ENCODE peak calls at places on chromosomes 6 and 20, in nine cellular contexts. M is IMR-90; Z is fibroblast of pulmonary artery; L is fibroblast of lung; S is sigmoid colon; R is tibial nerve; N is CD8-positive, alpha-beta T cell; Q is ovary; K is adrenal gland. Y is an unnamed sample.

GRCh38 chr20:47452736-47453161 is 48.9 kb upstream of the NCOA3 start:
- DNase-seq in M (no peak), Z (no peak), L (no peak), S (no peak), R (no peak), N (no peak), Q (no peak), K (no peak), Y (no peak)

GRCh38 chr6:14086701-14087100 is 30.9 kb upstream of the CD83 start:
- DNase-seq in M (peak), Z (no peak), L (peak), S (no peak), R (no peak), N (no peak), Q (no peak), K (no peak), Y (no peak)

GRCh38 chr20:20680991-20681508 is 31.4 kb downstream of the RALGAPA2 start:
- DNase-seq in M (no peak), Z (no peak), L (no peak), S (no peak), R (no peak), N (no peak), Q (no peak), K (no peak), Y (no peak)

GRCh38 chr6:150027806-150028565 is 2.7 kb upstream of the RAET1L start:
- DNase-seq in M (no peak), Z (no peak), L (no peak), S (no peak), R (no peak), N (no peak), Q (no peak), K (no peak), Y (no peak)

GRCh38 chr6:93423542-93423941 is 4.2 kb upstream of the EPHA7 start:
- DNase-seq in M (no peak), Z (peak), L (peak), S (peak), R (no peak), N (no peak), Q (no peak), K (peak), Y (no peak)

GRCh38 chr6:99334526-99335127 is 14.8 kb downstream of the FAXC start:
- DNase-seq in M (peak), Z (peak), L (peak), S (no peak), R (no peak), N (no peak), Q (no peak), K (peak), Y (no peak)

GRCh38 chr20:15708984-15709598 is 864.2 kb downstream of the KIF16B start:
- DNase-seq in M (no peak), Z (peak), L (peak), S (no peak), R (no peak), N (peak), Q (no peak), K (peak), Y (no peak)

GRCh38 chr6:98039876-98040605 is 757.0 kb upstream of the MMS22L start:
- DNase-seq in M (peak), Z (peak), L (peak), S (no peak), R (no peak), N (no peak), Q (no peak), K (no peak), Y (no peak)

GRCh38 chr6:148110925-148111324 is 231.7 kb upstream of the SASH1 start:
- DNase-seq in M (no peak), Z (no peak), L (no peak), S (no peak), R (no peak), N (no peak), Q (no peak), K (no peak), Y (no peak)

GRCh38 chr6:166957087-166957804 is 896 bp upstream of the RNASET2 start:
- DNase-seq in M (no peak), Z (no peak), L (no peak), S (peak), R (peak), N (no peak), Q (peak), K (peak), Y (no peak)

GRCh38 chr20:23461180-23461579 is 8.5 kb upstream of the CST11 start:
- DNase-seq in M (no peak), Z (no peak), L (no peak), S (no peak), R (no peak), N (no peak), Q (no peak), K (no peak), Y (no peak)

GRCh38 chr6:88705601-88706000 is 257.8 kb downstream of the RNGTT start:
- DNase-seq in M (no peak), Z (no peak), L (no peak), S (no peak), R (no peak), N (no peak), Q (no peak), K (no peak), Y (no peak)

GRCh38 chr6:166508726-166509125 is 77.8 kb downstream of the RAMACL start:
- DNase-seq in M (no peak), Z (no peak), L (no peak), S (no peak), R (no peak), N (no peak), Q (no peak), K (no peak), Y (no peak)

GRCh38 chr6:130365166-130366010 is 429 bp upstream of the TMEM200A start:
- DNase-seq in M (peak), Z (peak), L (peak), S (peak), R (peak), N (no peak), Q (peak), K (peak), Y (no peak)

GRCh38 chr6:105644073-105644489 is 241.2 kb upstream of the PREP start:
- DNase-seq in M (no peak), Z (no peak), L (peak), S (no peak), R (no peak), N (no peak), Q (no peak), K (no peak), Y (no peak)
- TF ChIP-seq CTCF in M (no peak), Z (no peak), L (no peak), S (no peak), R (no peak), N (no peak), Q (no peak), K (no peak), Y (no peak)

DNA sequence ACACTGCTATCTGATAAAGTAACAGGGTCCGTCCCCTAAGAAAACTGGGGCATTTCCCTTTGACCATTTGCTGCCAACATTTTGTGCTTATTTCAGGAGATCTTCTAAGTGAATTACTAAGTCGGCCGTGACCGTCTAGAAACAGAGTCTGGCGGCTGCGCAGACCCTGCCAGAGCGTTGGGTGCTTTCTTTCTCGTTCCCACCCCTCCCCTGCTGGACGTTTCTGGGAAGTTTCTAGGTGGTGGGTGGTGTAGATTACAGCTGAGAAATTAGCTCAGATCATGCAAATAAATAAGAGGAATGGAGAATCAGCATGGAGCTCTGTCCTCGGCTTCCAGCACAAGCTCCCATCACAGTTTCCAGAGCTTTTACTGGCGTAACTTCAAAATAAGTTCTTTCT is 128.0 kb downstream of the MYLK4 start:
- DNase-seq in M (no peak), Z (no peak), L (no peak), S (no peak), R (no peak), N (no peak), Q (no peak), K (no peak), Y (no peak)
- H3K4me3 ChIP-seq in M (no peak), Z (no peak), L (no peak), S (no peak), R (no peak), N (no peak), Q (no peak), K (no peak), Y (no peak)

DNA sequence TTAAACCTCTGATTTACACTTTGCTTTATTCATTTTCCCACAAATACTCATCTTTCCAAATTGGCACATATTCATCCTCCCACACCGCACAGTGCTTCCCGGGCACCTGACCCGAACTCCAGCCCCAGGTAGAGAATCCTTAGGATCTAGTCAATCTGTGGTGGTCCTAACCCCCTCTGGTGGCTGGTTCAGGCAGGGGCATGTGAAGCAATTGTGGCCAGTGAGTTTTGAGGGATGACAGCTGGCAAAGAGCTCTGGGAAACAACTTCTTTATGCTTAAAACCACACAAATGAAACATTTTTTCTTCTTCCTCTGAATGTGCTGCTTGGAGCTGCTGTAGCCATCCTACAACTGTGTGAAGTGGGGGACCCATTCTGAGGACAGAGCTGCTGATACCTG is 54.7 kb downstream of the ELOVL5 start:
- DNase-seq in M (no peak), Z (peak), L (no peak), S (no peak), R (no peak), N (no peak), Q (no peak), K (no peak), Y (no peak)
- TF ChIP-seq CTCF in M (peak), Z (peak), L (peak), S (peak), R (peak), N (peak), Q (no peak), K (no peak), Y (peak)

GRCh38 chr6:27092316-27092692 is 155.2 kb upstream of the PRSS16 start:
- DNase-seq in M (no peak), Z (no peak), L (no peak), S (no peak), R (no peak), N (no peak), Q (no peak), K (no peak), Y (no peak)
- H3K4me3 ChIP-seq in M (peak), Z (peak), L (peak), S (no peak), R (no peak), N (no peak), Q (no peak), K (no peak), Y (peak)

GRCh38 chr6:5764401-5764955 is 242.2 kb downstream of the NRN1 start:
- DNase-seq in M (peak), Z (no peak), L (peak), S (no peak), R (no peak), N (no peak), Q (no peak), K (no peak), Y (no peak)

GRCh38 chr6:5763871-5764270 is 242.9 kb downstream of the NRN1 start:
- DNase-seq in M (peak), Z (no peak), L (peak), S (no peak), R (no peak), N (no peak), Q (no peak), K (no peak), Y (no peak)

GRCh38 chr6:5765141-5765760 is 241.5 kb downstream of the NRN1 start:
- DNase-seq in M (no peak), Z (no peak), L (no peak), S (no peak), R (no peak), N (no peak), Q (no peak), K (no peak), Y (no peak)

GRCh38 chr6:5767471-5767870 is 239.3 kb downstream of the NRN1 start:
- DNase-seq in M (no peak), Z (no peak), L (no peak), S (no peak), R (no peak), N (no peak), Q (no peak), K (no peak), Y (no peak)

GRCh38 chr6:5766260-5766659 is 240.5 kb downstream of the NRN1 start:
- DNase-seq in M (no peak), Z (no peak), L (no peak), S (no peak), R (no peak), N (no peak), Q (no peak), K (no peak), Y (no peak)
- TF ChIP-seq CTCF in M (peak), Z (peak), L (peak), S (no peak), R (no peak), N (no peak), Q (no peak), K (no peak), Y (peak)

Y was measured in AG04449.